ENCODE peak calls at places on chromosomes 2 and 18, in six cellular contexts. O, Q, X, E, R and G are unnamed samples.
A peak's percentile ranks its signal among the peaks of the same experiment; 100 is the strongest.

GRCh38 chr2:134377730-134378129 is 123.9 kb downstream of the MGAT5 start:
- DNase-seq in O (no peak), Q (no peak), X (no peak), E (peak; percentile 57), R (no peak), G (no peak)

GRCh38 chr2:235493775-235494715 is at the start of gene AGAP1:
- DNase-seq in O (peak; percentile 85), Q (peak; percentile 93), X (peak; percentile 80), E (peak; percentile 90), R (peak; percentile 46), G (peak; percentile 90)

GRCh38 chr2:168574856-168575630 is 119.0 kb downstream of the CERS6 start:
- DNase-seq in O (no peak), Q (no peak), X (peak; percentile 15), E (no peak), R (no peak), G (no peak)

GRCh38 chr2:167592441-167592840 is 655.0 kb downstream of the STK39 start:
- DNase-seq in O (no peak), Q (no peak), X (no peak), E (no peak), R (no peak), G (no peak)

GRCh38 chr2:207260947-207261346 is 95.2 kb upstream of the KLF7 start:
- DNase-seq in O (no peak), Q (no peak), X (peak; percentile 84), E (no peak), R (no peak), G (no peak)

GRCh38 chr2:20823917-20824316 is 1.0 kb upstream of the LDAH start:
- DNase-seq in O (no peak), Q (no peak), X (no peak), E (no peak), R (no peak), G (no peak)

GRCh38 chr2:54465143-54465542 is 9.0 kb downstream of the SPTBN1 start:
- DNase-seq in O (no peak), Q (no peak), X (no peak), E (no peak), R (no peak), G (no peak)

GRCh38 chr2:152407204-152407721 is 72.3 kb downstream of the FMNL2 start:
- DNase-seq in O (no peak), Q (no peak), X (peak; percentile 54), E (peak; percentile 64), R (no peak), G (no peak)

GRCh38 chr2:111698089-111698488 is 185.9 kb downstream of the ANAPC1 start:
- DNase-seq in O (no peak), Q (no peak), X (no peak), E (no peak), R (no peak), G (no peak)

GRCh38 chr18:28178720-28179119 is 1.8 kb upstream of the CDH2 start:
- DNase-seq in O (no peak), Q (no peak), X (peak; percentile 44), E (peak; percentile 32), R (no peak), G (no peak)

GRCh38 chr2:211103989-211104388 is 547.6 kb downstream of the CPS1 start:
- DNase-seq in O (no peak), Q (peak; percentile 27), X (no peak), E (peak; percentile 19), R (no peak), G (no peak)

GRCh38 chr2:206846331-206846730 is 80.9 kb downstream of the FASTKD2 start:
- DNase-seq in O (no peak), Q (no peak), X (no peak), E (no peak), R (no peak), G (no peak)

GRCh38 chr18:58861353-58861752 is 3.3 kb upstream of the ZNF532 start:
- DNase-seq in O (no peak), Q (no peak), X (no peak), E (no peak), R (no peak), G (no peak)

GRCh38 chr2:151056870-151057269 is 204.8 kb downstream of the RBM43 start:
- DNase-seq in O (no peak), Q (no peak), X (no peak), E (no peak), R (no peak), G (no peak)

GRCh38 chr18:48892146-48892855 is 58.5 kb downstream of the SMAD7 start:
- DNase-seq in O (no peak), Q (no peak), X (no peak), E (no peak), R (no peak), G (peak; percentile 56)

GRCh38 chr2:96538487-96539214 is 2.1 kb downstream of the ARID5A start:
- DNase-seq in O (peak; percentile 90), Q (peak; percentile 77), X (no peak), E (peak; percentile 62), R (no peak), G (peak; percentile 95)
- TF ChIP-seq POLR2A in O (no peak), Q (no peak), X (peak; percentile 15), E (peak; percentile 31), R (no peak), G (peak; percentile 9)

DNA sequence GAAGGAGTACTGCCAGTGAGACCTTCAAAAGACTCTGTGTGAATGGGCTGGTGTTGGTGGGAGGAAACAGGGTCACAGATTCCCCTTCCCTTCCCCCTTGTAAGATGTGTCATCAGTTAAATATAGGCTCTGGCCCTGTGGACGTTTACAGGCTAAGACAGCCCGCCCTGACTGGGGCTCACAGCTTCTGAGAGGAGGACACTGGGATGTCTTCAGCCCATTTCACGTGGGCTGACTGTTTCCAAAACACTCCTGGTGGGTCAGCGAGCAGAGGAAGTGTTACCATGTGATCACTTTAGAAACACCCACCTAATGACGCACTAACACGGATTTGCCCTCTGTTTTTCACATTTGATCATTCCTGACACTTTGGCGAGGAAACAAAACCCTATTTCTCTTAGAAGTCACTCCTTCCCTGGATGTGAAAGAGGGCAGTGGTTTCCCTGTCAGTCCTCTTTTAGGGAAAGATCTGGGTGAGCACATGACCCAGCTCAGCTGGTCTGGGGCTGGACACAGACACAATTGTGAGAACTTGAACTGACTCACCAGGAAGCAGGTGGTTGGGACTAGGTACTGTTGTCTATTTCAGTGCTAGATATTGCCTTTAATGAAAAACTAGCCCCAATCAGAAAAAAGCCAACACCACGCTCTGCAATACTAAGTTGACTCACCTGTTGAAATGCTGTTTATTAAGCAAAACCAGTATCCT is 38.9 kb downstream of the BMP10 start:
- DNase-seq in O (peak; percentile 48), Q (no peak), X (peak; percentile 78), E (peak; percentile 87), R (no peak), G (peak; percentile 74)
- TF ChIP-seq POLR2A in O (no peak), Q (no peak), X (peak; percentile 27), E (peak; percentile 30), R (no peak), G (no peak)

DNA sequence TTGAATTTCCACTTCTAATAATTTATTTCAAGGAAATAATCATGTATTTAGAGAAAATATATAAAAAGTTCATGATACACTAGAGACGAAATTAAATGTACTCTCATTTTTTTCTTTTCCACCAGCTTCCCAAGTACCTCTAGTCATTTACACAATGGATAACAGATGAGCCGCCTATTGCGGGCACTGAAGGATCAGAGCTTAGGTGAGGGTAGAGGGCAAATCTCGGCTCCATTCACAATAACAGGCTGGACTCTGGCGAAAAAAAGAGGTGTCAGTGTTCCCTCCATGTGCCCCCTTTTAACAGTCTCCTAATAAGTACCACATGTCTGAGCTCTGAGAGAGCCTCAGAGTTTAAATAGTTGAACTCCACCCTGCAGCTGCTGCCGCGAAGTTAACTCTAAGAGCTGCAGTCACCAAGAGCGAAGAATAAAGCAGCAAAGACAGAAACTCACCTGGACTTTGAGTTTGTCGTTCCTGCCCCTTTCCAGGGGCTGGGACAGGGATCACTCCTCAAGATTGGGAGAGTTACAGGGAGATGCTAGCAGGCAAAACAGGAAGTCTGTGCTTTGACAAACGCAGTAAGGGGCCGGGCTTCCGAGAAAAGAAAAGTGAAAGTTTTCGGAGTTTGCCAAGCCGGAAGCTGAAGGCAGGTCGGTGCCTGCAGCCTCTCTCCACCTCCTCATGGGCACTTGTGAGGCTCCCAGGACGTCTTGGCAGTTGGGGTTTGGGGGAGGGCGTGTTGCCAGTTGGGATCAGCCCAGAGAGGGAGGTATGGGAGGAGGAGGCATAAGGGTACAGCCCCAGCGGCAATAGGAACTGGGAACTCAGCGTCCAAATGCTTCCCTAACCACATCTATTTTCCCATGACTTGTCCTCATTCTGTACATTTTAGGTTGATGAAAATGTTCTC is at the start of gene SP110:
- DNase-seq in O (peak; percentile 94), Q (peak; percentile 88), X (peak; percentile 80), E (peak; percentile 82), R (peak; percentile 31), G (peak; percentile 87)
- TF ChIP-seq POLR2A in O (no peak), Q (no peak), X (no peak), E (peak; percentile 39), R (peak; percentile 51), G (no peak)

DNA sequence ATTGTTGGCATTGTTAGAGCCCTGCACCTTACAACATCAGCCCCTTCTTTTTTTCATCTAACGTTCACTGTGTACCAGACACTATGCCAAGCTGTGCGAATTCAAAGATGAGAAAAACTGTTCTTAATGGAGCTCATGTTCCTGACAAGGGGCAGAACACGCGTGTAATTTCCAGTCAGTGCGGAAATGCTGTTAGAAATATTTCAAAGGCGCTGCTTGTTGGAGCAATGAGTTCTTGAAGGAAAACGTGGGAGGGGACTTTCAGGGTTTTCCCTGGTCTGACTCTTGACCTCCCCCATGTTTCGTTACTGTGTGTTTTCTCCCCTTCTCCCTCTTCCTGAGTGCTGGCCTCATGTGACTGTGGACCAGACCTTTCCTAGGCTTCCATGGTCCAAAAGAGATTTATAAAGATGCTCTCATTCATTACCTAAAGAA is 1.5 kb downstream of the MTHFD2 start:
- DNase-seq in O (no peak), Q (no peak), X (peak; percentile 12), E (no peak), R (no peak), G (no peak)
- TF ChIP-seq POLR2A in O (no peak), Q (no peak), X (no peak), E (no peak), R (no peak), G (no peak)

GRCh38 chr2:224946911-224947310 is 95.4 kb downstream of the DOCK10 start:
- DNase-seq in O (no peak), Q (no peak), X (peak; percentile 92), E (no peak), R (no peak), G (no peak)
- TF ChIP-seq POLR2A in O (no peak), Q (no peak), X (no peak), E (no peak), R (no peak), G (no peak)